ENCODE peak calls at places on chromosomes 2 and 18, in four cellular contexts. One of them, this sample, is unnamed.
A peak's percentile ranks its signal among the peaks of the same experiment; 100 is the strongest.

GRCh38 chr18:51527826-51528225 is 330.3 kb upstream of the MEX3C start:
- DNase-seq in PC-3: no peak
- DNase-seq in NB4: no peak
- DNase-seq in cardiac fibroblast: no peak
- DNase-seq in this sample: no peak

GRCh38 chr2:62038980-62039771 is 133.7 kb downstream of the COMMD1 start:
- DNase-seq in NB4: peak; percentile 99
- DNase-seq in cardiac fibroblast: peak; percentile 78
- DNase-seq in PC-3: peak; percentile 75
- DNase-seq in this sample: peak; percentile 83

GRCh38 chr18:54932472-54932871 is 26.8 kb downstream of the CCDC68 start:
- DNase-seq in PC-3: no peak
- DNase-seq in cardiac fibroblast: no peak
- DNase-seq in NB4: no peak
- DNase-seq in this sample: no peak

GRCh38 chr2:60174146-60174545 is 379.3 kb downstream of the BCL11A start:
- DNase-seq in NB4: no peak
- DNase-seq in cardiac fibroblast: no peak
- DNase-seq in PC-3: no peak
- DNase-seq in this sample: no peak

GRCh38 chr2:9106338-9107167 is 100.1 kb upstream of the ASAP2 start:
- DNase-seq in NB4: no peak
- DNase-seq in PC-3: no peak
- DNase-seq in cardiac fibroblast: peak; percentile 38
- DNase-seq in this sample: no peak

GRCh38 chr2:21161122-21161521 is 37.4 kb downstream of the TDRD15 start:
- DNase-seq in cardiac fibroblast: no peak
- DNase-seq in PC-3: no peak
- DNase-seq in NB4: no peak
- DNase-seq in this sample: no peak

GRCh38 chr2:221958224-221958623 is 340.6 kb downstream of the PAX3 start:
- DNase-seq in PC-3: peak; percentile 13
- DNase-seq in NB4: peak; percentile 4
- DNase-seq in cardiac fibroblast: no peak
- DNase-seq in this sample: no peak

GRCh38 chr2:47721296-47721695 is 61.6 kb upstream of the MSH6 start:
- DNase-seq in cardiac fibroblast: no peak
- DNase-seq in NB4: no peak
- DNase-seq in PC-3: no peak
- DNase-seq in this sample: no peak

GRCh38 chr2:111659361-111660281 is 224.4 kb downstream of the ANAPC1 start:
- DNase-seq in NB4: peak; percentile 84
- DNase-seq in cardiac fibroblast: peak; percentile 89
- DNase-seq in PC-3: peak; percentile 94
- DNase-seq in this sample: peak; percentile 93

GRCh38 chr18:56884511-56884910 is 233.4 kb downstream of the WDR7 start:
- DNase-seq in cardiac fibroblast: no peak
- DNase-seq in PC-3: no peak
- DNase-seq in NB4: no peak
- DNase-seq in this sample: no peak

GRCh38 chr2:207135340-207135739 is 30.4 kb downstream of the KLF7 start:
- DNase-seq in PC-3: peak; percentile 76
- DNase-seq in NB4: no peak
- DNase-seq in cardiac fibroblast: peak; percentile 63
- DNase-seq in this sample: peak; percentile 68

GRCh38 chr2:156538083-156538504 is 101.9 kb downstream of the GPD2 start:
- DNase-seq in cardiac fibroblast: no peak
- DNase-seq in PC-3: no peak
- DNase-seq in NB4: no peak
- DNase-seq in this sample: peak; percentile 26

GRCh38 chr2:58428553-58429284 is 187.6 kb upstream of the FANCL start:
- DNase-seq in NB4: no peak
- DNase-seq in cardiac fibroblast: no peak
- DNase-seq in PC-3: no peak
- DNase-seq in this sample: no peak

GRCh38 chr18:23437357-23438045 is 15.6 kb upstream of the RIOK3 start:
- DNase-seq in NB4: peak; percentile 76
- DNase-seq in PC-3: peak; percentile 77
- DNase-seq in cardiac fibroblast: peak; percentile 71
- DNase-seq in this sample: peak; percentile 75

GRCh38 chr18:36095936-36096519 is 28.7 kb upstream of the RPRD1A start:
- DNase-seq in PC-3: peak; percentile 48
- DNase-seq in cardiac fibroblast: peak; percentile 84
- DNase-seq in NB4: peak; percentile 69
- DNase-seq in this sample: peak; percentile 90

GRCh38 chr2:9230051-9230802 is 23.6 kb downstream of the ASAP2 start:
- DNase-seq in cardiac fibroblast: peak; percentile 64
- DNase-seq in NB4: no peak
- DNase-seq in PC-3: no peak
- DNase-seq in this sample: peak; percentile 61

GRCh38 chr2:241956521-241957110 is 87.1 kb downstream of the RTP5 start:
- DNase-seq in NB4: no peak
- DNase-seq in cardiac fibroblast: no peak
- DNase-seq in PC-3: no peak
- DNase-seq in this sample: no peak

GRCh38 chr2:10057231-10058107 is 14.1 kb downstream of the KLF11 start:
- DNase-seq in NB4: peak; percentile 65
- DNase-seq in PC-3: no peak
- DNase-seq in cardiac fibroblast: peak; percentile 81
- DNase-seq in this sample: peak; percentile 71

GRCh38 chr2:107989445-107989844 is 3.1 kb downstream of the SLC5A7 start:
- DNase-seq in NB4: no peak
- DNase-seq in PC-3: no peak
- DNase-seq in cardiac fibroblast: no peak
- DNase-seq in this sample: no peak

GRCh38 chr2:182717451-182718215 is 1.6 kb downstream of the DNAJC10 start:
- DNase-seq in cardiac fibroblast: no peak
- DNase-seq in NB4: peak; percentile 8
- DNase-seq in PC-3: no peak
- DNase-seq in this sample: no peak

GRCh38 chr2:72204156-72204781 is 56.6 kb upstream of the CYP26B1 start:
- DNase-seq in PC-3: no peak
- DNase-seq in NB4: no peak
- DNase-seq in cardiac fibroblast: peak; percentile 48
- DNase-seq in this sample: peak; percentile 80

GRCh38 chr2:186603208-186603765 is 13.4 kb downstream of the ITGAV start:
- DNase-seq in cardiac fibroblast: peak; percentile 37
- DNase-seq in NB4: no peak
- DNase-seq in PC-3: no peak
- DNase-seq in this sample: no peak

GRCh38 chr2:9770308-9771100 is 72.8 kb upstream of the TAF1B start:
- DNase-seq in PC-3: peak; percentile 72
- DNase-seq in cardiac fibroblast: peak; percentile 85
- DNase-seq in NB4: peak; percentile 77
- DNase-seq in this sample: peak; percentile 84

GRCh38 chr2:14806567-14807077 is 174.1 kb downstream of the LRATD1 start:
- DNase-seq in NB4: no peak
- DNase-seq in cardiac fibroblast: no peak
- DNase-seq in PC-3: no peak
- DNase-seq in this sample: no peak

GRCh38 chr2:232523682-232524597 is 2.0 kb upstream of the CHRND start:
- DNase-seq in PC-3: peak; percentile 12
- DNase-seq in NB4: peak; percentile 90
- DNase-seq in cardiac fibroblast: peak; percentile 37
- DNase-seq in this sample: peak; percentile 17

GRCh38 chr18:10524507-10525425 is 1.1 kb upstream of the NAPG start:
- DNase-seq in cardiac fibroblast: peak; percentile 24
- DNase-seq in PC-3: peak; percentile 44
- DNase-seq in NB4: peak; percentile 67
- DNase-seq in this sample: peak; percentile 52

GRCh38 chr2:85537600-85538506 is 1.1 kb upstream of the MAT2A start:
- DNase-seq in PC-3: peak; percentile 31
- DNase-seq in NB4: peak; percentile 88
- DNase-seq in cardiac fibroblast: peak; percentile 42
- DNase-seq in this sample: peak; percentile 41

GRCh38 chr2:126645211-126645618 is 10.7 kb upstream of the GYPC start:
- DNase-seq in PC-3: no peak
- DNase-seq in NB4: no peak
- DNase-seq in cardiac fibroblast: no peak
- DNase-seq in this sample: no peak

GRCh38 chr2:66521459-66521858 is 86.5 kb downstream of the MEIS1 start:
- DNase-seq in NB4: no peak
- DNase-seq in cardiac fibroblast: no peak
- DNase-seq in PC-3: no peak
- DNase-seq in this sample: no peak

GRCh38 chr18:36693931-36694661 is 134.7 kb downstream of the TPGS2 start:
- DNase-seq in PC-3: peak; percentile 5
- DNase-seq in NB4: no peak
- DNase-seq in cardiac fibroblast: no peak
- DNase-seq in this sample: peak; percentile 34

GRCh38 chr2:128685841-128686497 is 367.3 kb upstream of the HS6ST1 start:
- DNase-seq in cardiac fibroblast: no peak
- DNase-seq in PC-3: no peak
- DNase-seq in NB4: no peak
- DNase-seq in this sample: no peak

GRCh38 chr2:230885467-230886130 is 20.9 kb downstream of the ITM2C start:
- DNase-seq in NB4: peak; percentile 64
- DNase-seq in PC-3: no peak
- DNase-seq in cardiac fibroblast: peak; percentile 73
- DNase-seq in this sample: peak; percentile 94

GRCh38 chr2:109648041-109648527 is 33.9 kb downstream of the SOWAHC start:
- DNase-seq in PC-3: no peak
- DNase-seq in cardiac fibroblast: peak; percentile 45
- DNase-seq in NB4: no peak
- DNase-seq in this sample: peak; percentile 35
- H3K4me3 ChIP-seq in PC-3: no peak overlapping the region
- H3K4me3 ChIP-seq in cardiac fibroblast: no peak overlapping the region
- H3K4me3 ChIP-seq in NB4: no peak overlapping the region
- H3K4me3 ChIP-seq in this sample: no peak overlapping the region

DNA sequence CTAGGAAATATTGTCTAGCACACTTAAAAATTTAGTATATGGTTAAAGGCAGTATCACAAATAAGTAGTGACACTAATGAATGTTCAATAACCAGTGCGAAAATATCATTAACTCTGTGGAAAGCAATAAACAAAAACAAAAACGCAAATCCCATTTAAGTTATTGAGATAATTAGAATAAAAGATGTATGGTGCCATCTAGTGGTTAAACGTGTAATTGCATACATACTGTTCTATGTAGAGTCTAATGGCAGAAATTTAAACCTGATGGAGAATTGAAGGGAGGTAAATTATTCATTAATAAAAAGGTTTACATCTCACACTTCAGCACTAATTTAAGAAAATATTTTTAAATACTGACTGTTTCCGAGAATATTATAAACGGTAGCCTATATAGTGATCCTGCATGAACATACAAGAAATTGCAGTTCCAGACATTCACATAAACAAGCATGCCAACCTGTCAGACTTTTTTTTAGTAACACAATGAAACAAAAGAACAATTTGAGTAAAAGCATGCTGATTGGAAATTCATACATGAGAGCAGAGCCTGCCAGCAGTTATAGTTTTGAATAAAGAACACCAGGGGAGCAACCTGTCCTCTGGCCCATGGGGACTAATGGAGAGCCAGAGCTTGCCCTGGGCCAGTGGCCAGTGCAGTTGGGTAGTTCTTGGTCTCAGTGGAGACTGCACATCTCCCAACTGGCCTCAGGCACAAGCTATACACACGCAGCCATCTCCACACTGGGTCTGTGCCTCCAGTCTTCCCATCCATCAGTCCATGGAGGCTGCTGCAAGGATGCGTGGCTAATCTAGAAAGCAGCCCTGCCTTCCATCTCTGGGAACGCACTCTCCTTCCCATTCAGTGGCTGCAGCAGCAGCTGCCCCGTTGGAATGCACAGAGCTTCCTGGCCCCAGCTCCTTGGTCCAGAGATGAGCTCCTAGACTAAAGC is 28.0 kb downstream of the GCG start:
- DNase-seq in cardiac fibroblast: peak; percentile 77
- DNase-seq in PC-3: peak; percentile 88
- DNase-seq in NB4: peak; percentile 66
- DNase-seq in this sample: peak; percentile 81
- TF ChIP-seq CTCF in cardiac fibroblast: peak; percentile 53
- TF ChIP-seq CTCF in PC-3: peak; percentile 91
- TF ChIP-seq CTCF in NB4: no peak
- TF ChIP-seq CTCF in this sample: peak; percentile 55

DNA sequence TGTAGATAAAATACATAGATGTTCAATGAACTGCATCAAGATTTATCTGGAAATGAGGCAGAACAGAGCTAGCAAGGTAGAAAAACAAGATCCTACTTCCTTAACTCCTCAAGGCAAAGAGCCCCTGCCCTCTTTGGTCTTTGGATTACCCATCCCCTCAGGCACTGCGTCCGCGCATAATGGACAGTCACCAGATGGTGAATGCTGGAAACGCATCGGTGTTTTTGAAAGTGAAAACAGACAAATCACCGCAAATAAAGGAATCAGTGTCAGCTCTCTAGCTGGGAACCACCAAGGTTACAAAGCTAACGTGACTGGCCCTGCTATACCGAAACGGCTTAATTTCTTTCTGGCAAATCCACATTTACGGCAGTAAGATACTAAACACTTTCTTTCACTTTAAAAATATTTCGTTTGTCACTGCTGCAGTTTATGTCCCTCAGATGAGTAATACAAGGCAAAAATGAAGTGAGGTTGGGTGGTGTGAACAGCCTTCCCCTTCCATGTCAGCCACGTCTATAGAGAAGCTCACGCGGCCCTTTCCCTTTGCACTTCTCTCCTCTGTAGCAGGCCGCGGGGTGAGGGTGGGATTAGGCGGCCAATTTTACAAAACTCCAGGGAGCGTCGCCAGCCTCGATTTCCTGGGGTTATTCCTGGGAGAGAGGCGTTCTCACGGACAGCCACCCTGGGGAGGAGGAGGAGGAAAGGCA is 620 bp upstream of the GALR1 start:
- DNase-seq in cardiac fibroblast: no peak
- DNase-seq in PC-3: no peak
- DNase-seq in NB4: no peak
- DNase-seq in this sample: peak; percentile 12
- H3K4me3 ChIP-seq in cardiac fibroblast: peak overlapping the region; percentile 43
- H3K4me3 ChIP-seq in PC-3: no peak overlapping the region
- H3K4me3 ChIP-seq in NB4: no peak overlapping the region
- H3K4me3 ChIP-seq in this sample: peak overlapping the region; percentile 45

GRCh38 chr18:73952296-73952946 is 195.2 kb downstream of the FBXO15 start:
- DNase-seq in PC-3: peak; percentile 7
- DNase-seq in cardiac fibroblast: no peak
- DNase-seq in NB4: no peak
- DNase-seq in this sample: no peak
- TF ChIP-seq CTCF in PC-3: no peak
- TF ChIP-seq CTCF in cardiac fibroblast: no peak
- TF ChIP-seq CTCF in NB4: no peak
- TF ChIP-seq CTCF in this sample: no peak

This sample was measured in choroid plexus epithelial cell.